ENCODE peak calls at places on chromosomes 11 and 22, in seven cellular contexts. One of them, this sample, is unnamed.

GRCh38 chr22:46088541-46089311 is 61.6 kb upstream of the PPARA start:
- DNase-seq in GM12891: no peak
- DNase-seq in D341Med: no peak
- DNase-seq in stomach: peak; percentile 79
- DNase-seq in upper lobe of right lung: peak; percentile 73
- DNase-seq in coronary artery: peak; percentile 86
- DNase-seq in GM23248: peak; percentile 91
- DNase-seq in this sample: peak; percentile 83

GRCh38 chr11:69130586-69131566 is 24.9 kb upstream of the SMIM38 start:
- DNase-seq in GM12891: no peak
- DNase-seq in D341Med: no peak
- DNase-seq in stomach: peak; percentile 83
- DNase-seq in upper lobe of right lung: peak; percentile 60
- DNase-seq in coronary artery: peak; percentile 92
- DNase-seq in GM23248: no peak
- DNase-seq in this sample: no peak

GRCh38 chr11:70625921-70626518 is 227.7 kb downstream of the CTTN start:
- DNase-seq in GM12891: no peak
- DNase-seq in D341Med: no peak
- DNase-seq in stomach: no peak
- DNase-seq in upper lobe of right lung: no peak
- DNase-seq in coronary artery: no peak
- DNase-seq in GM23248: no peak
- DNase-seq in this sample: no peak

GRCh38 chr22:24099661-24100060 is 81.6 kb upstream of the SUSD2 start:
- DNase-seq in GM12891: no peak
- DNase-seq in D341Med: no peak
- DNase-seq in stomach: peak; percentile 32
- DNase-seq in upper lobe of right lung: peak; percentile 48
- DNase-seq in coronary artery: peak; percentile 28
- DNase-seq in GM23248: no peak
- DNase-seq in this sample: peak; percentile 40

GRCh38 chr11:75328426-75329277 is 22.8 kb downstream of the ARRB1 start:
- DNase-seq in GM12891: no peak
- DNase-seq in D341Med: peak; percentile 79
- DNase-seq in stomach: peak; percentile 79
- DNase-seq in upper lobe of right lung: peak; percentile 89
- DNase-seq in coronary artery: no peak
- DNase-seq in GM23248: peak; percentile 86
- DNase-seq in this sample: peak; percentile 84

GRCh38 chr11:64268028-64268686 is 16.3 kb downstream of the BAD start:
- DNase-seq in GM12891: no peak
- DNase-seq in D341Med: no peak
- DNase-seq in stomach: no peak
- DNase-seq in upper lobe of right lung: no peak
- DNase-seq in coronary artery: no peak
- DNase-seq in GM23248: no peak
- DNase-seq in this sample: no peak

GRCh38 chr11:119721129-119722120 is 7.6 kb downstream of the NECTIN1 start:
- DNase-seq in GM12891: no peak
- DNase-seq in D341Med: peak; percentile 63
- DNase-seq in stomach: no peak
- DNase-seq in upper lobe of right lung: no peak
- DNase-seq in coronary artery: no peak
- DNase-seq in GM23248: peak; percentile 72
- DNase-seq in this sample: no peak

GRCh38 chr11:123558536-123559315 is 95.7 kb downstream of the SCN3B start:
- DNase-seq in GM12891: no peak
- DNase-seq in D341Med: no peak
- DNase-seq in stomach: no peak
- DNase-seq in upper lobe of right lung: no peak
- DNase-seq in coronary artery: no peak
- DNase-seq in GM23248: no peak
- DNase-seq in this sample: no peak

GRCh38 chr22:29396126-29396525 is 7.8 kb upstream of the AP1B1 start:
- DNase-seq in GM12891: no peak
- DNase-seq in D341Med: no peak
- DNase-seq in stomach: no peak
- DNase-seq in upper lobe of right lung: no peak
- DNase-seq in coronary artery: peak; percentile 63
- DNase-seq in GM23248: no peak
- DNase-seq in this sample: no peak